ENCODE peak calls at places on chromosome 11, in seven cellular contexts. T, P, R, A, D, G and O are unnamed samples.

GRCh38 chr11:2090172-2091111 is 48.7 kb downstream of the IGF2 start:
- DNase-seq in T (no peak), P (peak; percentile 15), R (no peak), A (no peak), D (no peak), G (no peak), O (no peak)

GRCh38 chr11:67299471-67300191 is 3.7 kb upstream of the SSH3 start:
- DNase-seq in T (no peak), P (no peak), R (no peak), A (no peak), D (no peak), G (no peak), O (no peak)

GRCh38 chr11:28289444-28289843 is 181.3 kb downstream of the METTL15 start:
- DNase-seq in T (no peak), P (no peak), R (peak; percentile 13), A (no peak), D (no peak), G (no peak), O (no peak)

GRCh38 chr11:35675901-35676610 is 13.5 kb downstream of the TRIM44 start:
- DNase-seq in T (no peak), P (no peak), R (no peak), A (no peak), D (no peak), G (no peak), O (no peak)

GRCh38 chr11:92852946-92853345 is 116.5 kb upstream of the MTNR1B start:
- DNase-seq in T (no peak), P (no peak), R (peak; percentile 27), A (no peak), D (no peak), G (no peak), O (no peak)

GRCh38 chr11:16013649-16014275 is 342.6 kb downstream of the SOX6 start:
- DNase-seq in T (no peak), P (no peak), R (no peak), A (no peak), D (no peak), G (no peak), O (no peak)

GRCh38 chr11:72600557-72600956 is 73.7 kb downstream of the PDE2A start:
- DNase-seq in T (no peak), P (no peak), R (no peak), A (no peak), D (no peak), G (no peak), O (no peak)

GRCh38 chr11:117875397-117876048 is 935 bp downstream of the FXYD6 start:
- DNase-seq in T (no peak), P (no peak), R (no peak), A (no peak), D (no peak), G (peak; percentile 53), O (no peak)

GRCh38 chr11:31114437-31114836 is 255.1 kb downstream of the DCDC1 start:
- DNase-seq in T (no peak), P (no peak), R (no peak), A (no peak), D (no peak), G (no peak), O (no peak)

GRCh38 chr11:8039530-8040260 is 41.3 kb upstream of the TUB start:
- DNase-seq in T (no peak), P (peak; percentile 3), R (no peak), A (no peak), D (no peak), G (no peak), O (no peak)

GRCh38 chr11:108666373-108666772 is 1.5 kb downstream of the DDX10 start:
- DNase-seq in T (no peak), P (peak; percentile 45), R (peak; percentile 11), A (no peak), D (no peak), G (no peak), O (no peak)

GRCh38 chr11:12794556-12795230 is 120.5 kb downstream of the TEAD1 start:
- DNase-seq in T (no peak), P (no peak), R (no peak), A (no peak), D (no peak), G (no peak), O (no peak)

GRCh38 chr11:72010529-72011233 is 12.0 kb downstream of the IL18BP start:
- DNase-seq in T (no peak), P (no peak), R (no peak), A (no peak), D (no peak), G (no peak), O (peak; percentile 64)

GRCh38 chr11:61776561-61777075 is 15.8 kb downstream of the TMEM258 start:
- DNase-seq in T (peak; percentile 40), P (peak; percentile 81), R (peak; percentile 78), A (peak; percentile 86), D (no peak), G (peak; percentile 78), O (peak; percentile 56)